ENCODE peak calls at places on chromosome 7, in six cellular contexts. H is GM12891, O is HepG2, L is GM12878, N is H1, X is K562. F is an unnamed sample.
A peak's percentile ranks its signal among the peaks of the same experiment; 100 is the strongest.

GRCh38 chr7:142557971-142558582 is 191.2 kb upstream of the PRSS1 start:
- DNase-seq in H (peak; percentile 18), O (peak; percentile 22), L (no peak), N (peak; percentile 23), X (peak; percentile 87), F (peak; percentile 19)

GRCh38 chr7:261341-262250 is 28.4 kb upstream of the FOXL3 start:
- DNase-seq in H (no peak), O (no peak), L (no peak), N (no peak), X (no peak), F (no peak)

GRCh38 chr7:2894118-2894940 is 50.2 kb upstream of the GNA12 start:
- DNase-seq in H (peak; percentile 64), O (no peak), L (peak; percentile 51), N (no peak), X (no peak), F (peak; percentile 71)

GRCh38 chr7:48041665-48041995 is 6.3 kb downstream of the C7orf57 start:
- DNase-seq in H (no peak), O (no peak), L (no peak), N (no peak), X (no peak), F (no peak)

GRCh38 chr7:51316262-51316665 is 345 bp downstream of the COBL start:
- DNase-seq in H (no peak), O (no peak), L (no peak), N (no peak), X (no peak), F (no peak)

GRCh38 chr7:133139350-133139749 is 57.5 kb upstream of the CHCHD3 start:
- DNase-seq in H (no peak), O (peak; percentile 52), L (no peak), N (peak; percentile 21), X (peak; percentile 32), F (no peak)

GRCh38 chr7:82810558-82811259 is 352.0 kb downstream of the PCLO start:
- DNase-seq in H (no peak), O (peak; percentile 18), L (no peak), N (no peak), X (no peak), F (no peak)

GRCh38 chr7:29005829-29006228 is 47.7 kb upstream of the TRIL start:
- DNase-seq in H (no peak), O (peak; percentile 15), L (no peak), N (no peak), X (no peak), F (no peak)

GRCh38 chr7:1458676-1459511 is at the start of gene MICALL2:
- DNase-seq in H (no peak), O (peak; percentile 49), L (no peak), N (no peak), X (peak; percentile 60), F (no peak)

GRCh38 chr7:139873593-139874374 is 44.7 kb downstream of the TBXAS1 start:
- DNase-seq in H (no peak), O (no peak), L (no peak), N (no peak), X (no peak), F (no peak)

GRCh38 chr7:64630496-64630895 is 35.4 kb upstream of the ZNF107 start:
- DNase-seq in H (no peak), O (peak; percentile 80), L (no peak), N (no peak), X (peak; percentile 48), F (no peak)

GRCh38 chr7:100372256-100372655 is 1.0 kb upstream of the PILRA start:
- DNase-seq in H (no peak), O (no peak), L (no peak), N (no peak), X (no peak), F (no peak)

GRCh38 chr7:28329616-28330373 is 82.5 kb upstream of the CREB5 start:
- DNase-seq in H (no peak), O (no peak), L (no peak), N (no peak), X (no peak), F (no peak)

GRCh38 chr7:140230517-140230861 is 53.7 kb upstream of the KDM7A start:
- DNase-seq in H (no peak), O (peak; percentile 35), L (no peak), N (no peak), X (peak; percentile 83), F (no peak)

GRCh38 chr7:37201876-37202198 is 246.8 kb downstream of the ELMO1 start:
- DNase-seq in H (no peak), O (no peak), L (no peak), N (no peak), X (no peak), F (no peak)

GRCh38 chr7:91185771-91186170 is 78.5 kb upstream of the FZD1 start:
- DNase-seq in H (no peak), O (no peak), L (no peak), N (no peak), X (no peak), F (no peak)

GRCh38 chr7:20786779-20787651 is at the start of gene SP8:
- DNase-seq in H (no peak), O (peak; percentile 31), L (no peak), N (no peak), X (peak; percentile 89), F (no peak)

GRCh38 chr7:98993024-98993897 is 114.9 kb downstream of the TRRAP start:
- DNase-seq in H (no peak), O (no peak), L (no peak), N (no peak), X (peak; percentile 35), F (no peak)

GRCh38 chr7:133683182-133683454 is 430.2 kb downstream of the EXOC4 start:
- DNase-seq in H (no peak), O (no peak), L (no peak), N (no peak), X (no peak), F (no peak)

GRCh38 chr7:142498364-142498763 is 240.5 kb upstream of the PRSS58 start:
- DNase-seq in H (no peak), O (no peak), L (no peak), N (no peak), X (no peak), F (no peak)

GRCh38 chr7:2966466-2967078 is 77.1 kb downstream of the CARD11 start:
- DNase-seq in H (no peak), O (no peak), L (no peak), N (no peak), X (no peak), F (no peak)

DNA sequence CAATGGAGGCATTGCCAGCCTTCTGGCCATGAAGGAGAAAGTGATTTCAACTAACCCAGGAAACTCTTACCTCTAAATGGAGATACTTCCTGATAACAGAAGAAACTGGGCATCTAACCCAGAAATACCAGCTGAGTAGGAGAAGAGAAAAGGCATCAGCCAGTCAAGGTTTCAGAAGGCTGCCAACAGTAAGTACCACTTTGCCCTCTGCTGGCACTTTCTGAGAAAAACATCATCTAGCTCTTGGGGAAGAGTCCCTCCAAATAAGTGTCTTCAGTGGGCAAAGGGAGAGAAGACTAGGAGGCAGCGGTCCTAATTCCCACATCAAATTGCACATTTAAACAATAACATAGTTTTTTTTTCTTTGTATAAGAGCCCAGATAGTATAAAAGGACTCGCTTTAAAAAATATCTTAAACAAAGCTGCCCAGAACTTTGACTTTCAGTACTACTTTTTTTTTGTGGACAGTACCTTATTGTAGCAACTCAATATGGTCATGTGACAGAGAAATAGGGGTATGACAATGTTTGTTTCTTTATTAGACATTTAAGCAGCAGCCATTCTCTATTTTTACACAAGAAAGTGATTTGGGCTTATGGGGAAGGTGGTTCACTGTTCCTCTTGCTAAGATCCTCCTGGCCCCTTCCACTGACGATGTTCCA is 157.3 kb downstream of the CTTNBP2 start:
- DNase-seq in H (peak; percentile 22), O (peak; percentile 39), L (no peak), N (no peak), X (no peak), F (peak; percentile 16)
- TF ChIP-seq POLR2AphosphoS5 in H (no peak), O (no peak), L (no peak), N (no peak), X (no peak), F (no peak)

DNA sequence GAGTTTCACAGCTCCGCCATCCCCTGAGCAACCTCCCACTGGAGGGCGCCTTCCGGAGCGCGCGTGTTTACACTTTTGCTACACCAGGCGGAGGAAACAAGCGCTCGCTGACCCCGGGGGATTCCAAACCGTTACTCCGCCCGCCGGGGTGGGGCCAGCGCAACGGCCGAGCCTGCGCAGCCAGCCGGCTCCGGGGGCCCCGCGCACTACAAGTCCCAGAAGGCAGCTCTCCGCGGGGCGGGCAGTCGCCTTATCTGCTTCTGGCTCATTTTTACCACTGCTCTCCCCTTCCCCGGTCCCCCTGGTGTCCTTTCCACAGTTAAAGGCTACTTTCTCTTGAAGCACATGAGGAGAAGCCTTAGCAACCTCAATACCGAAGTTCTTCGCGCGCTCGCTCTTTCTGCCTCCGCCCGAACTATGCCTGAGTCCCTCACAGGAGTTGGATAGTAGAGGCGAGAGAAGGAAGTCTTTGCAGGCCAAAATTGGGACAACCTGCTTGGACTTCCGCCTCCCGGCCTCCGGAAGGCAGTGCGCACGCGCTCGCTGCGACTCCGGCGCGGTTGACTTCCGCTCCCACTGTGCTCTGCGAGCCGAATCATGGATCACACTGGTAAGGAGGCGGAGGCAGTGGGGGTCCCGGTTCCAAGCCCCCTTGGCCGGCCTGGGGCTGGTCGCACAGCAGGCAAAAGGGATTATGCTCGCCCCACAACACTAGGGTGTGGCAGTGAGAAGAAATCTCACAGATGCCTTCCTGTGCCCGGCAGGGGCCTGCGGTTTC is at the start of gene CBLL1:
- DNase-seq in H (peak; percentile 67), O (peak; percentile 91), L (peak; percentile 79), N (peak; percentile 78), X (peak; percentile 95), F (peak; percentile 70)
- TF ChIP-seq POLR2A in H (peak; percentile 93), O (peak; percentile 83), L (peak; percentile 89), N (no peak), X (peak; percentile 99), F (peak; percentile 84)

GRCh38 chr7:6433814-6434630 is 13.7 kb downstream of the DAGLB start:
- DNase-seq in H (no peak), O (no peak), L (no peak), N (no peak), X (peak; percentile 3), F (no peak)

GRCh38 chr7:6437251-6437650 is 10.5 kb downstream of the DAGLB start:
- DNase-seq in H (no peak), O (peak; percentile 32), L (no peak), N (no peak), X (no peak), F (no peak)

GRCh38 chr7:6438427-6438826 is 9.3 kb downstream of the DAGLB start:
- DNase-seq in H (no peak), O (no peak), L (no peak), N (no peak), X (no peak), F (no peak)

GRCh38 chr7:6435486-6436384 is 12.0 kb downstream of the DAGLB start:
- DNase-seq in H (peak; percentile 83), O (peak; percentile 50), L (peak; percentile 54), N (peak; percentile 56), X (peak; percentile 83), F (peak; percentile 81)

GRCh38 chr7:6436385-6436685 is 11.4 kb downstream of the DAGLB start:
- DNase-seq in H (no peak), O (no peak), L (no peak), N (no peak), X (no peak), F (no peak)
- TF ChIP-seq TAF1 in H (no peak), O (no peak), L (peak; percentile 25), N (no peak), X (no peak), F (no peak)

DNA sequence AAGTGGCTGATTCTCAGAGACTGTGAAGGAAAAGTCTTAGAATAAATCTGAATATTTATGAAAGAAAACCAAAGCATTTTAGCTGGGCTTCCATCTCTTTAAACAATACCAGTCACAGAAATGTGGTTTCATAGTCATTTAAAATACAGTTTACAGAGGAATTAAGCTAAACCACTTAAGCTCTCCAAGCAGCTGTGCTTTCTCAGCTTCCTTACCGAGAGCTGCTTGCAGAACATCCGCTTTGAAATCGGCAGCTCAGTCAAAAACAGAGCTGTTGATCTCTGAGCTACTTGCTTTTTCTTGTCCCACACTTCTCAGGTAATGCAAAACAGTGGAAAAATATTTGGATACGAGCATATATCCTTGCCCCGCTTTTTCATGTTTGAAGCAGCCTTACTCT is 134.5 kb downstream of the DYNC1I1 start:
- DNase-seq in H (no peak), O (no peak), L (no peak), N (no peak), X (no peak), F (no peak)
- TF ChIP-seq POLR2AphosphoS5 in H (no peak), O (no peak), L (no peak), N (no peak), X (no peak), F (no peak)

F was measured in GM12892.